ENCODE peak calls at places on chromosomes 5 and 9, in six cellular contexts. One of them, this sample, is unnamed.

GRCh38 chr9:134891016-134891589 is 10.5 kb downstream of the FCN2 start:
- DNase-seq in left ventricle myocardium superior: no peak
- DNase-seq in neural crest cell: no peak
- DNase-seq in GM23338: no peak
- DNase-seq in stimulated activated CD8-positive, alpha-beta memory T cell treated with anti-CD3 and anti-CD28 coated beads, Interleukin-7, amount 100 ng/mL, for 1 hour: no peak
- DNase-seq in left colon: no peak
- DNase-seq in this sample: no peak

GRCh38 chr5:17224858-17225436 is 7.5 kb downstream of the BASP1 start:
- DNase-seq in stimulated activated CD8-positive, alpha-beta memory T cell treated with anti-CD3 and anti-CD28 coated beads, Interleukin-7, amount 100 ng/mL, for 1 hour: no peak
- DNase-seq in GM23338: no peak
- DNase-seq in left colon: no peak
- DNase-seq in neural crest cell: no peak
- DNase-seq in left ventricle myocardium superior: no peak
- DNase-seq in this sample: no peak

GRCh38 chr5:109324351-109324750 is 85.4 kb downstream of the PJA2 start:
- DNase-seq in left ventricle myocardium superior: no peak
- DNase-seq in neural crest cell: no peak
- DNase-seq in stimulated activated CD8-positive, alpha-beta memory T cell treated with anti-CD3 and anti-CD28 coated beads, Interleukin-7, amount 100 ng/mL, for 1 hour: no peak
- DNase-seq in GM23338: peak
- DNase-seq in left colon: no peak
- DNase-seq in this sample: no peak

GRCh38 chr5:34503379-34504346 is 152.5 kb upstream of the RAI14 start:
- DNase-seq in left ventricle myocardium superior: peak
- DNase-seq in neural crest cell: no peak
- DNase-seq in stimulated activated CD8-positive, alpha-beta memory T cell treated with anti-CD3 and anti-CD28 coated beads, Interleukin-7, amount 100 ng/mL, for 1 hour: no peak
- DNase-seq in left colon: no peak
- DNase-seq in GM23338: no peak
- DNase-seq in this sample: no peak

GRCh38 chr5:16427572-16427971 is 38.0 kb downstream of the ZNF622 start:
- DNase-seq in GM23338: no peak
- DNase-seq in left ventricle myocardium superior: no peak
- DNase-seq in neural crest cell: no peak
- DNase-seq in stimulated activated CD8-positive, alpha-beta memory T cell treated with anti-CD3 and anti-CD28 coated beads, Interleukin-7, amount 100 ng/mL, for 1 hour: no peak
- DNase-seq in left colon: no peak
- DNase-seq in this sample: no peak

GRCh38 chr5:71483355-71483754 is 27.9 kb downstream of the BDP1 start:
- DNase-seq in neural crest cell: no peak
- DNase-seq in left ventricle myocardium superior: no peak
- DNase-seq in left colon: no peak
- DNase-seq in GM23338: no peak
- DNase-seq in stimulated activated CD8-positive, alpha-beta memory T cell treated with anti-CD3 and anti-CD28 coated beads, Interleukin-7, amount 100 ng/mL, for 1 hour: no peak
- DNase-seq in this sample: no peak

GRCh38 chr5:140169410-140169809 is 5.6 kb upstream of the CYSTM1 start:
- DNase-seq in stimulated activated CD8-positive, alpha-beta memory T cell treated with anti-CD3 and anti-CD28 coated beads, Interleukin-7, amount 100 ng/mL, for 1 hour: no peak
- DNase-seq in GM23338: peak
- DNase-seq in left ventricle myocardium superior: no peak
- DNase-seq in neural crest cell: no peak
- DNase-seq in left colon: no peak
- DNase-seq in this sample: no peak

GRCh38 chr9:132486706-132487350 is 76.8 kb downstream of the CFAP77 start:
- DNase-seq in GM23338: no peak
- DNase-seq in stimulated activated CD8-positive, alpha-beta memory T cell treated with anti-CD3 and anti-CD28 coated beads, Interleukin-7, amount 100 ng/mL, for 1 hour: peak
- DNase-seq in left colon: no peak
- DNase-seq in neural crest cell: no peak
- DNase-seq in left ventricle myocardium superior: peak
- DNase-seq in this sample: peak

GRCh38 chr5:132298305-132298704 is 4.1 kb downstream of the SLC22A4 start:
- DNase-seq in left colon: no peak
- DNase-seq in left ventricle myocardium superior: no peak
- DNase-seq in stimulated activated CD8-positive, alpha-beta memory T cell treated with anti-CD3 and anti-CD28 coated beads, Interleukin-7, amount 100 ng/mL, for 1 hour: no peak
- DNase-seq in neural crest cell: no peak
- DNase-seq in GM23338: no peak
- DNase-seq in this sample: no peak

GRCh38 chr9:73038613-73039012 is 85.8 kb upstream of the ALDH1A1 start:
- DNase-seq in neural crest cell: peak
- DNase-seq in left ventricle myocardium superior: peak
- DNase-seq in stimulated activated CD8-positive, alpha-beta memory T cell treated with anti-CD3 and anti-CD28 coated beads, Interleukin-7, amount 100 ng/mL, for 1 hour: no peak
- DNase-seq in left colon: peak
- DNase-seq in GM23338: peak
- DNase-seq in this sample: no peak

GRCh38 chr5:130289132-130290088 is 385.1 kb downstream of the CHSY3 start:
- DNase-seq in left colon: no peak
- DNase-seq in stimulated activated CD8-positive, alpha-beta memory T cell treated with anti-CD3 and anti-CD28 coated beads, Interleukin-7, amount 100 ng/mL, for 1 hour: no peak
- DNase-seq in neural crest cell: no peak
- DNase-seq in left ventricle myocardium superior: no peak
- DNase-seq in GM23338: no peak
- DNase-seq in this sample: no peak

GRCh38 chr5:102617187-102617856 is 118.5 kb upstream of the SLCO6A1 start:
- DNase-seq in GM23338: no peak
- DNase-seq in left ventricle myocardium superior: no peak
- DNase-seq in stimulated activated CD8-positive, alpha-beta memory T cell treated with anti-CD3 and anti-CD28 coated beads, Interleukin-7, amount 100 ng/mL, for 1 hour: no peak
- DNase-seq in neural crest cell: no peak
- DNase-seq in left colon: no peak
- DNase-seq in this sample: no peak

GRCh38 chr9:108567571-108567970 is 288.2 kb downstream of the ACTL7B start:
- DNase-seq in left ventricle myocardium superior: no peak
- DNase-seq in GM23338: no peak
- DNase-seq in left colon: no peak
- DNase-seq in stimulated activated CD8-positive, alpha-beta memory T cell treated with anti-CD3 and anti-CD28 coated beads, Interleukin-7, amount 100 ng/mL, for 1 hour: no peak
- DNase-seq in neural crest cell: no peak
- DNase-seq in this sample: no peak

GRCh38 chr5:137078171-137078665 is 420.9 kb downstream of the SPOCK1 start:
- DNase-seq in stimulated activated CD8-positive, alpha-beta memory T cell treated with anti-CD3 and anti-CD28 coated beads, Interleukin-7, amount 100 ng/mL, for 1 hour: no peak
- DNase-seq in left colon: no peak
- DNase-seq in GM23338: peak
- DNase-seq in left ventricle myocardium superior: no peak
- DNase-seq in neural crest cell: no peak
- DNase-seq in this sample: no peak

GRCh38 chr5:169803077-169803981 is 166.3 kb downstream of the DOCK2 start:
- DNase-seq in neural crest cell: no peak
- DNase-seq in left ventricle myocardium superior: peak
- DNase-seq in GM23338: no peak
- DNase-seq in stimulated activated CD8-positive, alpha-beta memory T cell treated with anti-CD3 and anti-CD28 coated beads, Interleukin-7, amount 100 ng/mL, for 1 hour: no peak
- DNase-seq in left colon: no peak
- DNase-seq in this sample: no peak

GRCh38 chr9:109859447-109859846 is 79.4 kb downstream of the PALM2AKAP2 start:
- DNase-seq in left ventricle myocardium superior: no peak
- DNase-seq in left colon: no peak
- DNase-seq in stimulated activated CD8-positive, alpha-beta memory T cell treated with anti-CD3 and anti-CD28 coated beads, Interleukin-7, amount 100 ng/mL, for 1 hour: no peak
- DNase-seq in GM23338: no peak
- DNase-seq in neural crest cell: no peak
- DNase-seq in this sample: no peak

GRCh38 chr5:135209495-135209837 is 175.4 kb upstream of the PITX1 start:
- DNase-seq in stimulated activated CD8-positive, alpha-beta memory T cell treated with anti-CD3 and anti-CD28 coated beads, Interleukin-7, amount 100 ng/mL, for 1 hour: no peak
- DNase-seq in left ventricle myocardium superior: no peak
- DNase-seq in left colon: no peak
- DNase-seq in GM23338: no peak
- DNase-seq in neural crest cell: no peak
- DNase-seq in this sample: no peak

GRCh38 chr5:61202213-61202612 is 39.9 kb upstream of the SMIM15 start:
- DNase-seq in neural crest cell: no peak
- DNase-seq in left ventricle myocardium superior: no peak
- DNase-seq in stimulated activated CD8-positive, alpha-beta memory T cell treated with anti-CD3 and anti-CD28 coated beads, Interleukin-7, amount 100 ng/mL, for 1 hour: no peak
- DNase-seq in left colon: no peak
- DNase-seq in GM23338: no peak
- DNase-seq in this sample: no peak

GRCh38 chr5:131661931-131662330 is 26.9 kb upstream of the RAPGEF6 start:
- DNase-seq in left ventricle myocardium superior: no peak
- DNase-seq in stimulated activated CD8-positive, alpha-beta memory T cell treated with anti-CD3 and anti-CD28 coated beads, Interleukin-7, amount 100 ng/mL, for 1 hour: no peak
- DNase-seq in GM23338: no peak
- DNase-seq in left colon: no peak
- DNase-seq in neural crest cell: no peak
- DNase-seq in this sample: no peak

GRCh38 chr9:96241391-96241809 is 60.6 kb downstream of the HSD17B3 start:
- DNase-seq in GM23338: no peak
- DNase-seq in stimulated activated CD8-positive, alpha-beta memory T cell treated with anti-CD3 and anti-CD28 coated beads, Interleukin-7, amount 100 ng/mL, for 1 hour: no peak
- DNase-seq in left colon: no peak
- DNase-seq in left ventricle myocardium superior: no peak
- DNase-seq in neural crest cell: no peak
- DNase-seq in this sample: no peak

GRCh38 chr9:89984214-89984613 is 379.4 kb downstream of the GADD45G start:
- DNase-seq in GM23338: no peak
- DNase-seq in left colon: no peak
- DNase-seq in neural crest cell: no peak
- DNase-seq in stimulated activated CD8-positive, alpha-beta memory T cell treated with anti-CD3 and anti-CD28 coated beads, Interleukin-7, amount 100 ng/mL, for 1 hour: no peak
- DNase-seq in left ventricle myocardium superior: no peak
- DNase-seq in this sample: no peak

GRCh38 chr9:35348109-35348508 is 141.8 kb upstream of the RUSC2 start:
- DNase-seq in neural crest cell: no peak
- DNase-seq in GM23338: no peak
- DNase-seq in left colon: no peak
- DNase-seq in stimulated activated CD8-positive, alpha-beta memory T cell treated with anti-CD3 and anti-CD28 coated beads, Interleukin-7, amount 100 ng/mL, for 1 hour: no peak
- DNase-seq in left ventricle myocardium superior: no peak
- DNase-seq in this sample: no peak

GRCh38 chr5:56951131-56951945 is 585 bp downstream of the MIER3 start:
- DNase-seq in GM23338: peak
- DNase-seq in left ventricle myocardium superior: peak
- DNase-seq in neural crest cell: peak
- DNase-seq in left colon: peak
- DNase-seq in stimulated activated CD8-positive, alpha-beta memory T cell treated with anti-CD3 and anti-CD28 coated beads, Interleukin-7, amount 100 ng/mL, for 1 hour: no peak
- DNase-seq in this sample: peak

GRCh38 chr9:105445203-105445881 is 2.5 kb upstream of the FSD1L start:
- DNase-seq in GM23338: no peak
- DNase-seq in neural crest cell: no peak
- DNase-seq in left ventricle myocardium superior: peak
- DNase-seq in left colon: no peak
- DNase-seq in stimulated activated CD8-positive, alpha-beta memory T cell treated with anti-CD3 and anti-CD28 coated beads, Interleukin-7, amount 100 ng/mL, for 1 hour: no peak
- DNase-seq in this sample: no peak

GRCh38 chr9:129235931-129236331 is 57.9 kb upstream of the IER5L start:
- DNase-seq in GM23338: no peak
- DNase-seq in left colon: no peak
- DNase-seq in neural crest cell: no peak
- DNase-seq in stimulated activated CD8-positive, alpha-beta memory T cell treated with anti-CD3 and anti-CD28 coated beads, Interleukin-7, amount 100 ng/mL, for 1 hour: no peak
- DNase-seq in left ventricle myocardium superior: peak
- DNase-seq in this sample: peak

GRCh38 chr5:112693301-112693700 is 44.4 kb upstream of the APC start:
- DNase-seq in left ventricle myocardium superior: no peak
- DNase-seq in GM23338: no peak
- DNase-seq in left colon: no peak
- DNase-seq in neural crest cell: no peak
- DNase-seq in stimulated activated CD8-positive, alpha-beta memory T cell treated with anti-CD3 and anti-CD28 coated beads, Interleukin-7, amount 100 ng/mL, for 1 hour: no peak
- DNase-seq in this sample: no peak

GRCh38 chr5:160432188-160432587 is 10.5 kb downstream of the PTTG1 start:
- DNase-seq in left colon: no peak
- DNase-seq in left ventricle myocardium superior: no peak
- DNase-seq in neural crest cell: no peak
- DNase-seq in GM23338: no peak
- DNase-seq in stimulated activated CD8-positive, alpha-beta memory T cell treated with anti-CD3 and anti-CD28 coated beads, Interleukin-7, amount 100 ng/mL, for 1 hour: no peak
- DNase-seq in this sample: no peak

GRCh38 chr5:1668141-1668721 is 131.4 kb downstream of the MRPL36 start:
- DNase-seq in left ventricle myocardium superior: no peak
- DNase-seq in stimulated activated CD8-positive, alpha-beta memory T cell treated with anti-CD3 and anti-CD28 coated beads, Interleukin-7, amount 100 ng/mL, for 1 hour: no peak
- DNase-seq in left colon: no peak
- DNase-seq in GM23338: peak
- DNase-seq in neural crest cell: no peak
- DNase-seq in this sample: no peak

This sample was measured in T-helper 17 cell.